ENCODE peak calls at places on chromosomes 3 and 15, in four cellular contexts. One of them, this sample, is unnamed.

GRCh38 chr3:13280856-13281656 is 139.1 kb downstream of the NUP210 start:
- DNase-seq in IMR-90: no peak
- DNase-seq in H9: no peak
- DNase-seq in H1: no peak
- DNase-seq in this sample: peak

GRCh38 chr3:126270145-126270811 is 86.9 kb downstream of the KLF15 start:
- DNase-seq in H9: peak
- DNase-seq in H1: no peak
- DNase-seq in IMR-90: peak
- DNase-seq in this sample: no peak

GRCh38 chr3:48563382-48563918 is at the start of gene UCN2:
- DNase-seq in H9: no peak
- DNase-seq in IMR-90: peak
- DNase-seq in H1: no peak
- DNase-seq in this sample: no peak

GRCh38 chr3:64441861-64442260 is 216.6 kb upstream of the PRICKLE2 start:
- DNase-seq in H1: no peak
- DNase-seq in IMR-90: peak
- DNase-seq in H9: no peak
- DNase-seq in this sample: no peak

GRCh38 chr15:43772624-43773023 is 4.1 kb downstream of the ELL3 start:
- DNase-seq in IMR-90: no peak
- DNase-seq in H9: no peak
- DNase-seq in H1: no peak
- DNase-seq in this sample: no peak

GRCh38 chr15:59741274-59741906 is 52.3 kb upstream of the BNIP2 start:
- DNase-seq in H1: no peak
- DNase-seq in IMR-90: no peak
- DNase-seq in H9: peak
- DNase-seq in this sample: peak

GRCh38 chr3:151743860-151744259 is 10.1 kb downstream of the AADACL2 start:
- DNase-seq in IMR-90: no peak
- DNase-seq in H1: no peak
- DNase-seq in H9: no peak
- DNase-seq in this sample: no peak

GRCh38 chr15:92809880-92810361 is 90.2 kb upstream of the CHD2 start:
- DNase-seq in H1: no peak
- DNase-seq in IMR-90: peak
- DNase-seq in H9: no peak
- DNase-seq in this sample: peak

GRCh38 chr15:31311735-31312134 is 14.9 kb upstream of the KLF13 start:
- DNase-seq in H9: peak
- DNase-seq in IMR-90: no peak
- DNase-seq in H1: peak
- DNase-seq in this sample: no peak

GRCh38 chr15:44010114-44010513 is 183.3 kb downstream of the WDR76 start:
- DNase-seq in H1: no peak
- DNase-seq in H9: no peak
- DNase-seq in IMR-90: peak
- DNase-seq in this sample: no peak

GRCh38 chr3:52606373-52607085 is 70.1 kb downstream of the UQCC5 start:
- DNase-seq in H1: no peak
- DNase-seq in H9: no peak
- DNase-seq in IMR-90: peak
- DNase-seq in this sample: peak

GRCh38 chr3:16171825-16172224 is 2.7 kb upstream of the GALNT15 start:
- DNase-seq in H1: no peak
- DNase-seq in IMR-90: no peak
- DNase-seq in H9: peak
- DNase-seq in this sample: no peak

GRCh38 chr3:52498134-52499054 is 3.3 kb downstream of the STAB1 start:
- DNase-seq in IMR-90: peak
- DNase-seq in H9: no peak
- DNase-seq in H1: no peak
- DNase-seq in this sample: no peak

GRCh38 chr15:70558406-70559222 is 204.7 kb downstream of the UACA start:
- DNase-seq in IMR-90: no peak
- DNase-seq in H9: peak
- DNase-seq in H1: no peak
- DNase-seq in this sample: no peak

GRCh38 chr15:70560617-70561328 is 202.6 kb downstream of the UACA start:
- DNase-seq in H9: peak
- DNase-seq in IMR-90: no peak
- DNase-seq in H1: peak
- DNase-seq in this sample: no peak

GRCh38 chr15:70557506-70558258 is 205.7 kb downstream of the UACA start:
- DNase-seq in H1: peak
- DNase-seq in IMR-90: no peak
- DNase-seq in H9: peak
- DNase-seq in this sample: no peak

GRCh38 chr15:70559840-70560239 is 203.5 kb downstream of the UACA start:
- DNase-seq in H9: peak
- DNase-seq in IMR-90: no peak
- DNase-seq in H1: peak
- DNase-seq in this sample: no peak

GRCh38 chr15:70559223-70559823 is 204.0 kb downstream of the UACA start:
- DNase-seq in IMR-90: peak
- DNase-seq in H1: no peak
- DNase-seq in H9: peak
- DNase-seq in this sample: no peak
- H3K18ac ChIP-seq in IMR-90: no peak
- H3K18ac ChIP-seq in H1: no peak
- H3K18ac ChIP-seq in H9: no peak
- H3K18ac ChIP-seq in this sample: no peak

GRCh38 chr3:11640009-11640673 is 3.6 kb downstream of the VGLL4 start:
- DNase-seq in IMR-90: peak
- DNase-seq in H1: no peak
- DNase-seq in H9: no peak
- DNase-seq in this sample: no peak
- H3K9ac ChIP-seq in IMR-90: peak
- H3K9ac ChIP-seq in H1: no peak
- H3K9ac ChIP-seq in H9: no peak
- H3K9ac ChIP-seq in this sample: no peak

GRCh38 chr15:65964792-65965433 is 95.6 kb downstream of the RAB11A start:
- DNase-seq in H1: no peak
- DNase-seq in IMR-90: no peak
- DNase-seq in H9: no peak
- DNase-seq in this sample: no peak

GRCh38 chr15:65960586-65960985 is 91.3 kb downstream of the RAB11A start:
- DNase-seq in IMR-90: no peak
- DNase-seq in H1: no peak
- DNase-seq in H9: no peak
- DNase-seq in this sample: no peak

GRCh38 chr15:65962187-65962586 is 92.9 kb downstream of the RAB11A start:
- DNase-seq in IMR-90: no peak
- DNase-seq in H1: no peak
- DNase-seq in H9: no peak
- DNase-seq in this sample: no peak

GRCh38 chr15:65963911-65964482 is 94.7 kb downstream of the RAB11A start:
- DNase-seq in H1: no peak
- DNase-seq in IMR-90: no peak
- DNase-seq in H9: no peak
- DNase-seq in this sample: no peak

GRCh38 chr15:65963358-65963757 is 94.1 kb downstream of the RAB11A start:
- DNase-seq in H9: no peak
- DNase-seq in IMR-90: no peak
- DNase-seq in H1: no peak
- DNase-seq in this sample: no peak
- H3K56ac ChIP-seq in H9: no peak
- H3K56ac ChIP-seq in IMR-90: no peak
- H3K56ac ChIP-seq in H1: no peak
- H3K56ac ChIP-seq in this sample: no peak

DNA sequence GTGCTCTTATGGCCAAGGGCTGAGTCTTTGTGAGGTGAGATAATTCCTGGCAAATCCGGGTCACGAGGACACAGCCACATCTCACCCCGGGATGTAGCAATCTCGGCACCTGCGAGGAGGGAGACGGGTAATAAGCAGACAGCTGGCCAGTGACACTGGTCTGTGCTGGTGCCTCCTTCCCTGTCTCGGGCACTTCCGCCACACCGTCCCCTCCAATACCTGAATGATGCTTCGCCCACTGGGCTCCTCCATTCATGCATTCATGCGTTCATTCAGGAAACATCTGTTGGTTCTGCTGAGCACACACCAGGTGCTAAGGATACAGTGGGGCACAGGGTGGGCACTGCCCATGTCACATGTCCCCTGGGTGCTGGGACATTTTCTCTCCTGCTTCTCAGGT is 60.1 kb downstream of the ATP10A start:
- DNase-seq in H1: no peak
- DNase-seq in H9: peak
- DNase-seq in IMR-90: no peak
- DNase-seq in this sample: no peak
- H3K18ac ChIP-seq in H1: no peak
- H3K18ac ChIP-seq in H9: no peak
- H3K18ac ChIP-seq in IMR-90: no peak
- H3K18ac ChIP-seq in this sample: no peak

DNA sequence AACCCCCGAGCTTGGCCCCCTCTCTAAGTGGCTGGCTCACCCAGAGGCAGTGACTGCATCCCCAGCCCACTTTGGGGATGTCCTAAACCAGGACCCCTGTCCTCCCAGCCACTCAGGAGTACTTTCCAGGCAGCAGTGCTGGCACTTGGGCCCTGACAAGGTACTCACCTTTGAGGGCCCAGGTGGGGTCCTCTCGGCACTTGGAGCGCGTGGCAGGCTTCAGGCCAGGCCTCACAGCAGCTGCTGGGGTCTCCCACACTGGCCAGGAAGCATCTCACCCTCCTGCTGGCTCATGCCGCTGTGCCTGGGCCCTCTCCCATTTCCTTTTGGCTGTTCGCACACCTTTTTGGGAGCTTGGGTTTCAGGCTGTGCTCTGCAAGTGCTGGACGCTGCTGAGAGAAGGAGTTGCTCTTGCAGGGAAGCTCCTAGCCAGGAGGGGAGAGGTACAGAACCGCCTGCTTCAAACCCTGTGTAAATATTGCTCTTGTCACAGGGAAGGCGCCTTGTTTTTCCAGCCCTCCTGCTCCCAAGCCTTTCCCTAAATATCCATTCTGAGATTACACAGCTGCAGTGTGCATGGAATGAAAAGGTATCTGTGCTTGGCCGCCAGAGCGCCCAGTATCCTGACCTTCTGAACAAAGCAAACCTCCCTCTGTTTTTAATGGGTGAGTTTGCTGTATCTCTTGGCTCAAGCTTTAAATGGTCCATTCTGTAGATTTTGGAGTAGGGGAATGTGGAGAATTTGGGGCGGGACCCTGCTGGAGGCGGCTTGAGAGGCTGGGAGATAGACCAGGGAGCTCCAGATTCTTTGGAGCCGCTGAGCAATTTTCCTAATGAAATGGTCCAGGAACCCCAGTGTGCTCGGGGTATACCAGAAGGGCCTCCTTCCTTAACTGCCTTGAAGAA is 45.6 kb downstream of the DNASE1L3 start:
- DNase-seq in IMR-90: no peak
- DNase-seq in H1: no peak
- DNase-seq in H9: no peak
- DNase-seq in this sample: peak
- H3K9ac ChIP-seq in IMR-90: no peak
- H3K9ac ChIP-seq in H1: no peak
- H3K9ac ChIP-seq in H9: no peak
- H3K9ac ChIP-seq in this sample: peak